ENCODE peak calls at places on chromosome 6, in seven cellular contexts. P is amniotic stem cell, L is endodermal cell, G is Calu3, J is body of pancreas, Y is heart right ventricle, U is dorsolateral prefrontal cortex. H is an unnamed sample.

GRCh38 chr6:92352130-92352529 is 1067.2 kb downstream of the EPHA7 start:
- DNase-seq in P (no peak), L (no peak), G (no peak), J (no peak), Y (no peak), U (no peak), H (no peak)

GRCh38 chr6:122184260-122184934 is 215.1 kb upstream of the HSF2 start:
- DNase-seq in P (peak), L (no peak), G (no peak), J (no peak), Y (no peak), U (no peak), H (no peak)

GRCh38 chr6:139983555-139984276 is 609.3 kb upstream of the CITED2 start:
- DNase-seq in P (no peak), L (no peak), G (no peak), J (no peak), Y (no peak), U (no peak), H (no peak)

GRCh38 chr6:134835998-134836397 is 113.9 kb downstream of the ALDH8A1 start:
- DNase-seq in P (no peak), L (no peak), G (no peak), J (no peak), Y (no peak), U (no peak), H (no peak)

GRCh38 chr6:16437095-16437494 is 198.7 kb downstream of the GMPR start:
- DNase-seq in P (no peak), L (no peak), G (no peak), J (no peak), Y (no peak), U (no peak), H (no peak)

GRCh38 chr6:12450446-12450845 is 160.3 kb downstream of the EDN1 start:
- DNase-seq in P (no peak), L (no peak), G (no peak), J (no peak), Y (no peak), U (no peak), H (no peak)

GRCh38 chr6:117615981-117616961 is 14.0 kb upstream of the GOPC start:
- DNase-seq in P (no peak), L (peak), G (no peak), J (no peak), Y (no peak), U (no peak), H (no peak)

GRCh38 chr6:118495639-118496296 is 52.3 kb upstream of the PLN start:
- DNase-seq in P (no peak), L (no peak), G (no peak), J (no peak), Y (no peak), U (no peak), H (no peak)

GRCh38 chr6:158321960-158322359 is 9.7 kb downstream of the TULP4 start:
- DNase-seq in P (no peak), L (no peak), G (no peak), J (no peak), Y (no peak), U (no peak), H (no peak)

GRCh38 chr6:132623446-132623845 is 629 bp downstream of the TAAR2 start:
- DNase-seq in P (no peak), L (no peak), G (no peak), J (no peak), Y (no peak), U (no peak), H (no peak)

GRCh38 chr6:149717588-149718458 is at the start of gene LATS1:
- DNase-seq in P (peak), L (peak), G (peak), J (peak), Y (peak), U (peak), H (peak)

GRCh38 chr6:38391206-38391908 is 248.4 kb downstream of the BTBD9 start:
- DNase-seq in P (peak), L (no peak), G (no peak), J (no peak), Y (no peak), U (no peak), H (no peak)

GRCh38 chr6:119966484-119966883 is 616.9 kb upstream of the MAN1A1 start:
- DNase-seq in P (no peak), L (peak), G (no peak), J (no peak), Y (no peak), U (no peak), H (no peak)

GRCh38 chr6:130020106-130020851 is 1.9 kb downstream of the L3MBTL3 start:
- DNase-seq in P (no peak), L (peak), G (peak), J (peak), Y (peak), U (peak), H (peak)

GRCh38 chr6:20172842-20173456 is 39.3 kb downstream of the MBOAT1 start:
- DNase-seq in P (no peak), L (no peak), G (no peak), J (no peak), Y (no peak), U (no peak), H (no peak)

GRCh38 chr6:112007805-112008204 is 46.1 kb upstream of the CCN6 start:
- DNase-seq in P (no peak), L (no peak), G (no peak), J (no peak), Y (no peak), U (no peak), H (no peak)

GRCh38 chr6:4342407-4343137 is 207.2 kb upstream of the ECI2 start:
- DNase-seq in P (no peak), L (no peak), G (no peak), J (no peak), Y (no peak), U (no peak), H (no peak)

GRCh38 chr6:30781697-30782424 is 37.5 kb upstream of the IER3 start:
- DNase-seq in P (peak), L (no peak), G (peak), J (peak), Y (peak), U (peak), H (no peak)

GRCh38 chr6:89793586-89793985 is 26.0 kb downstream of the MDN1 start:
- DNase-seq in P (no peak), L (no peak), G (no peak), J (no peak), Y (peak), U (no peak), H (no peak)

GRCh38 chr6:699319-699718 is 6.4 kb upstream of the EXOC2 start:
- DNase-seq in P (no peak), L (no peak), G (no peak), J (no peak), Y (no peak), U (no peak), H (no peak)

GRCh38 chr6:3592371-3592941 is 135.6 kb upstream of the SLC22A23 start:
- DNase-seq in P (peak), L (no peak), G (peak), J (no peak), Y (no peak), U (no peak), H (no peak)

GRCh38 chr6:74248966-74249365 is 553.0 kb downstream of the CD109 start:
- DNase-seq in P (no peak), L (no peak), G (no peak), J (no peak), Y (no peak), U (no peak), H (no peak)

GRCh38 chr6:107690864-107691661 is 133.1 kb downstream of the SCML4 start:
- DNase-seq in P (no peak), L (peak), G (no peak), J (no peak), Y (no peak), U (no peak), H (no peak)

GRCh38 chr6:19415605-19416326 is 421.4 kb upstream of the ID4 start:
- DNase-seq in P (peak), L (no peak), G (peak), J (no peak), Y (no peak), U (no peak), H (no peak)

GRCh38 chr6:47439348-47439668 is 38.3 kb upstream of the CD2AP start:
- DNase-seq in P (no peak), L (no peak), G (no peak), J (no peak), Y (no peak), U (no peak), H (peak)

GRCh38 chr6:145824344-145824743 is 9.7 kb upstream of the FBXO30 start:
- DNase-seq in P (no peak), L (no peak), G (no peak), J (no peak), Y (no peak), U (no peak), H (no peak)

GRCh38 chr6:139940741-139941712 is 566.6 kb upstream of the CITED2 start:
- DNase-seq in P (no peak), L (no peak), G (no peak), J (no peak), Y (no peak), U (no peak), H (no peak)

GRCh38 chr6:31441368-31442267 is 38.2 kb downstream of the MICA start:
- DNase-seq in P (peak), L (peak), G (peak), J (peak), Y (peak), U (peak), H (peak)

GRCh38 chr6:121435444-121436069 is at the start of gene GJA1:
- DNase-seq in P (peak), L (peak), G (peak), J (no peak), Y (no peak), U (no peak), H (no peak)

GRCh38 chr6:157800420-157801237 is 22.4 kb upstream of the SNX9 start:
- DNase-seq in P (no peak), L (no peak), G (no peak), J (no peak), Y (no peak), U (no peak), H (peak)

GRCh38 chr6:54758340-54758739 is 88.2 kb upstream of the FAM83B start:
- DNase-seq in P (no peak), L (no peak), G (no peak), J (no peak), Y (no peak), U (no peak), H (no peak)

GRCh38 chr6:132365319-132365907 is 35.9 kb downstream of the MOXD1 start:
- DNase-seq in P (no peak), L (peak), G (no peak), J (no peak), Y (no peak), U (no peak), H (peak)

GRCh38 chr6:82178759-82179112 is 68.8 kb downstream of the IBTK start:
- DNase-seq in P (no peak), L (no peak), G (no peak), J (no peak), Y (no peak), U (no peak), H (no peak)

GRCh38 chr6:6711832-6712231 is 123.3 kb downstream of the LY86 start:
- DNase-seq in P (no peak), L (no peak), G (no peak), J (no peak), Y (no peak), U (no peak), H (peak)

GRCh38 chr6:152636675-152637421 is at the start of gene SYNE1:
- DNase-seq in P (no peak), L (peak), G (peak), J (peak), Y (peak), U (peak), H (peak)

GRCh38 chr6:85406641-85407075 is 43.2 kb upstream of the NT5E start:
- DNase-seq in P (no peak), L (no peak), G (no peak), J (no peak), Y (no peak), U (no peak), H (no peak)

H was measured in GM20000.